ENCODE peak calls at places on chromosomes 1 and 21, in five cellular contexts. M is tibial nerve, J is esophagus squamous epithelium, C is heart right ventricle, Z is GM12878. X is an unnamed sample. For H3K4me1, the result is how much of the 10 kb centered on the place peaks cover.

GRCh38 chr1:168708698-168709406 is 20.2 kb downstream of the DPT start:
- DNase-seq in M (no peak), J (no peak), C (no peak), Z (no peak), X (no peak)

GRCh38 chr1:161260939-161261858 is 2.7 kb downstream of the PCP4L1 start:
- DNase-seq in M (no peak), J (no peak), C (no peak), Z (no peak), X (no peak)

GRCh38 chr1:206687915-206688442 is 3.3 kb downstream of the MAPKAPK2 start:
- DNase-seq in M (no peak), J (no peak), C (no peak), Z (no peak), X (no peak)

GRCh38 chr1:209895709-209896108 is 42.3 kb upstream of the SYT14 start:
- DNase-seq in M (no peak), J (no peak), C (no peak), Z (no peak), X (no peak)

GRCh38 chr1:178417858-178418257 is 78.9 kb downstream of the CLEC20A start:
- DNase-seq in M (no peak), J (no peak), C (no peak), Z (no peak), X (no peak)

GRCh38 chr1:195604287-195604686 is 1004.0 kb downstream of the KCNT2 start:
- DNase-seq in M (no peak), J (no peak), C (no peak), Z (no peak), X (no peak)

GRCh38 chr1:204313675-204314074 is 46.1 kb downstream of the PLEKHA6 start:
- DNase-seq in M (no peak), J (no peak), C (no peak), Z (no peak), X (no peak)

GRCh38 chr1:43882763-43883162 is 50.8 kb upstream of the ARTN start:
- DNase-seq in M (no peak), J (no peak), C (no peak), Z (no peak), X (no peak)

GRCh38 chr1:202642212-202642611 is 68.0 kb downstream of the SYT2 start:
- DNase-seq in M (no peak), J (no peak), C (no peak), Z (no peak), X (no peak)

GRCh38 chr1:17826165-17826488 is 71.0 kb downstream of the ACTL8 start:
- DNase-seq in M (no peak), J (no peak), C (peak), Z (no peak), X (no peak)

GRCh38 chr1:99727575-99728190 is 38.8 kb downstream of the FRRS1 start:
- DNase-seq in M (no peak), J (no peak), C (no peak), Z (no peak), X (no peak)

GRCh38 chr1:93680121-93681094 is 1.2 kb downstream of the BCAR3 start:
- DNase-seq in M (peak), J (peak), C (peak), Z (no peak), X (peak)

GRCh38 chr1:221228594-221228993 is 349.4 kb downstream of the HLX start:
- DNase-seq in M (no peak), J (no peak), C (no peak), Z (no peak), X (no peak)

GRCh38 chr1:67685558-67686271 is 714 bp downstream of the GADD45A start:
- DNase-seq in M (peak), J (peak), C (peak), Z (no peak), X (peak)

GRCh38 chr1:69991644-69992043 is 213.7 kb downstream of the LRRC40 start:
- DNase-seq in M (no peak), J (no peak), C (no peak), Z (no peak), X (no peak)

GRCh38 chr1:184647471-184647870 is 107.2 kb downstream of the EDEM3 start:
- DNase-seq in M (no peak), J (no peak), C (no peak), Z (no peak), X (no peak)

GRCh38 chr1:83931658-83932253 is 67.2 kb downstream of the TTLL7 start:
- DNase-seq in M (no peak), J (no peak), C (no peak), Z (no peak), X (no peak)

GRCh38 chr1:204578867-204579664 is 62.9 kb downstream of the MDM4 start:
- DNase-seq in M (no peak), J (no peak), C (peak), Z (peak), X (no peak)

GRCh38 chr1:217478450-217478849 is 152.4 kb downstream of the GPATCH2 start:
- DNase-seq in M (no peak), J (no peak), C (no peak), Z (no peak), X (no peak)

GRCh38 chr1:5951846-5952410 is 40.3 kb downstream of the NPHP4 start:
- DNase-seq in M (no peak), J (no peak), C (no peak), Z (no peak), X (no peak)

GRCh38 chr1:231420299-231420958 is 1.7 kb downstream of the EGLN1 start:
- DNase-seq in M (no peak), J (no peak), C (no peak), Z (no peak), X (no peak)

GRCh38 chr1:223765719-223766340 is 53.5 kb downstream of the CAPN2 start:
- DNase-seq in M (no peak), J (no peak), C (no peak), Z (no peak), X (no peak)

GRCh38 chr1:155078496-155079209 is at the start of gene EFNA3:
- DNase-seq in M (peak), J (no peak), C (peak), Z (no peak), X (peak)

GRCh38 chr21:44920694-44921604 is at the start of gene ITGB2:
- DNase-seq in M (no peak), J (no peak), C (peak), Z (no peak), X (peak)

GRCh38 chr1:28328228-28328648 is 602 bp upstream of the MED18 start:
- DNase-seq in M (no peak), J (no peak), C (peak), Z (no peak), X (no peak)

GRCh38 chr1:211697356-211697755 is 21.9 kb upstream of the NEK2 start:
- DNase-seq in M (no peak), J (no peak), C (no peak), Z (peak), X (no peak)

GRCh38 chr1:3910049-3910731 is 10.1 kb upstream of the C1orf174 start:
- DNase-seq in M (no peak), J (no peak), C (no peak), Z (no peak), X (no peak)

GRCh38 chr1:92820024-92820423 is 11.8 kb upstream of the RPL5 start:
- DNase-seq in M (no peak), J (no peak), C (no peak), Z (no peak), X (no peak)

GRCh38 chr21:14582934-14583628 is 37.0 kb upstream of the SAMSN1 start:
- DNase-seq in M (no peak), J (no peak), C (no peak), Z (no peak), X (no peak)

GRCh38 chr1:111441573-111442192 is 7.4 kb downstream of the WDR77 start:
- DNase-seq in M (no peak), J (no peak), C (no peak), Z (no peak), X (peak)

DNA sequence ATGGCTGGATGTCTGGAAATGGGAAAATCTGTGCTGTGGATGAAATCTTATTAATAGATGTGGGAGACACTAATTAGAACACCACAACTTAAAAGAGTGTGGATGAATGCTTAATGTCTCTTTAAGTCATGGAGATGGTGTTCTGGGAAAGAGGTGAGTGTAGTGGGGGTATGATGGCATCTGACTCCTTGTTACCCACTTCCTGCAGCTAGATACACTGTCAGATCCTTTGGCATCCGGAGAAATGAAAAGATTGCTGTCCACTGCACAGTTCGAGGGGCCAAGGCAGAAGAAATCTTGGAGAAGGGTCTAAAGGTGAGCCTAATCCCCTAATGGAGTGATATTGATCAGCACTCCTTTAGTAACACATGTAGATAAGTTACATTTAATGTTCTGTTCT is 2.0 kb downstream of the RPL11 start:
- DNase-seq in M (no peak), J (no peak), C (no peak), Z (no peak), X (no peak)
- H3K4me3 ChIP-seq in M (no peak), J (peak), C (no peak), Z (peak), X (no peak)

GRCh38 chr1:41362357-41362721 is 1.1 kb downstream of the FOXO6 start:
- DNase-seq in M (no peak), J (no peak), C (no peak), Z (no peak), X (no peak)

GRCh38 chr1:41361028-41361494 is at the start of gene FOXO6:
- DNase-seq in M (peak), J (peak), C (peak), Z (peak), X (peak)

GRCh38 chr1:41359211-41360073 is 1.8 kb upstream of the FOXO6 start:
- DNase-seq in M (no peak), J (no peak), C (no peak), Z (no peak), X (no peak)

GRCh38 chr1:41361495-41362356 is 492 bp downstream of the FOXO6 start:
- DNase-seq in M (no peak), J (no peak), C (no peak), Z (no peak), X (no peak)

DNA sequence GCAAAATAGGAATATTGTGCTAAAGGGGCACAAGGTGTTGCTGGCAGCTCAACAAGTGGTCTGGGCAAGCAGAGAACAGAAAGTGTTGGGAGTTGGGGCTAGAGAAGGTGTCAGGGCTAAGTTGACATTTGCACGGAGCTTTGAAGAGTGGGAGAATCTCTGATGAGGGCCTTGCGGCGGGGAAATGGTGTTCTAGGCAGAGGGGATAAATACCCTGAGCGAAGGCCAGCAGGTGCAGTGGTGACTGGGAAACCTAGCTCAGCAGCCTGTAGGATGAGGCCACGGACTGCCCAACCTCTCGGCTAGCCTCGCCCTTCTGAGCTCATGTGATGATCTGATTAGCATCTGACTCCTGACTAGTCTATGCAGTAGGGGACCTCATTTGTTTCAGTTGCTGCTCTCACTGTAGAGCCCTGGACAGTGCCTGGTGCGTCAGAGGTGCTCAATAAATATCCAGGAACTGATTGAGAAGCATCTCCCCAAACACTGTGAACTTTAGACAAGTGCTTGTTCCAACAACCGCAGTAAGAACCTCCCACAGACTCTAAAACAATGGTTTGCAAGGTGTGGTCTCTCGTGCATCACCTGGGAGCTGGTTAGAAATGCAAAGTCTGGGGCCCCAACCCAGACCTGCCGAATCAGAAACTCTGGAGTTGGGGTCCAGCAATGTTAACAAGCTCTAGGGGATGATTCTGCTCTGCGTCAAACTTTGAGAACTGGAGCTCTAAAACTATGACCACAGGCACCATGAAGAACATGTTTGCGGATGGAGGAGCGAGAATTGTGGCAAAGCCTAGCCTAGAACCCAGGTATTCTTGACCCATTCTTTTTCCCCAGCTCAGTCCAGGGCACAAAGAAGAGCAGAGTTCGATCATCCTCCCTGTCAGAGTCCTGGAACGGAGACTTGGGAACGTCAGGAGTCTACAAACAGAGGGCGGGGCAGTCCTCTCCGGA is 883 bp upstream of the FOXO6 start:
- DNase-seq in M (no peak), J (no peak), C (no peak), Z (no peak), X (no peak)
- H3K4me1 ChIP-seq in M (under half), J (half or more), C (half or more), Z (under half), X (under half)

DNA sequence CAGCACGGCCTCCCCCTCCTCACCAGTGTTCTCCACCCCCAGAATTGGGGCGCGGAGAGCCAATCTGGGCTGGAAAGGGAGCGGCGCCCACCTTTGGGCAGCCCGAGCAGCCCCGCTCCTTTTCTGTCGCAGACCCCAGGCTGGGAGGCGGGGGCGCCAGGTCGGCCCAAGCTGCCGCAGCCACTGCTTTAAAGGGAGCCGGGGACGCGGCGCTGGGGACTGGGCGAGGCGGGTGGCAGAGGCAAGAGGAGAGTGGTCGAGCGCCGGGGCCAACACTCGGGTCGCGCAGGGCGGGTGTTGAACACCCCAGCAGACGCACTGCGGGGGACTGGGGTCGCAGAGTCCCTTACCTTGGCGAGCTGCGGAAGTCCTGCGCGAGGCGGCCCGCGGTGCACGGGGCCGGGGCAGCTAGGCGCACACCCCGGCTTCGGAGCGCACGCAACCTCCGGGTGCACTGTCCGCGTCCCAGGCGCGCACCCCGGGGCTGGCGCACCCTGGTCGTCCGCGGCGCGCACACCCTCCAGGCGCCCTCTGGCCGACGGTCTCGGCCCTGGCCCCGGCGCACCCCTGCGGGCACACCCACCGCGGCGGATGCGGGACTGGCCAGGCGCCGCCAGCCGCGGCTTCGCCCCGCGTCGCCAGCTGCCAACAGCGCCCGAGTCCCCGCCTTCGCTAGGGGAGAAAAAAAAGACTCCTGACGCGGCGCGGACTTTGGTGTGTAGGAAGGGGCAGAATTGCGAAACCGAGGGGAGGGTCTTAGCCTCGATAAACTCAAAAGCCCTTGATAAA is at the start of gene KANK4:
- DNase-seq in M (no peak), J (no peak), C (no peak), Z (no peak), X (no peak)
- H3K4me3 ChIP-seq in M (peak), J (peak), C (peak), Z (no peak), X (no peak)

DNA sequence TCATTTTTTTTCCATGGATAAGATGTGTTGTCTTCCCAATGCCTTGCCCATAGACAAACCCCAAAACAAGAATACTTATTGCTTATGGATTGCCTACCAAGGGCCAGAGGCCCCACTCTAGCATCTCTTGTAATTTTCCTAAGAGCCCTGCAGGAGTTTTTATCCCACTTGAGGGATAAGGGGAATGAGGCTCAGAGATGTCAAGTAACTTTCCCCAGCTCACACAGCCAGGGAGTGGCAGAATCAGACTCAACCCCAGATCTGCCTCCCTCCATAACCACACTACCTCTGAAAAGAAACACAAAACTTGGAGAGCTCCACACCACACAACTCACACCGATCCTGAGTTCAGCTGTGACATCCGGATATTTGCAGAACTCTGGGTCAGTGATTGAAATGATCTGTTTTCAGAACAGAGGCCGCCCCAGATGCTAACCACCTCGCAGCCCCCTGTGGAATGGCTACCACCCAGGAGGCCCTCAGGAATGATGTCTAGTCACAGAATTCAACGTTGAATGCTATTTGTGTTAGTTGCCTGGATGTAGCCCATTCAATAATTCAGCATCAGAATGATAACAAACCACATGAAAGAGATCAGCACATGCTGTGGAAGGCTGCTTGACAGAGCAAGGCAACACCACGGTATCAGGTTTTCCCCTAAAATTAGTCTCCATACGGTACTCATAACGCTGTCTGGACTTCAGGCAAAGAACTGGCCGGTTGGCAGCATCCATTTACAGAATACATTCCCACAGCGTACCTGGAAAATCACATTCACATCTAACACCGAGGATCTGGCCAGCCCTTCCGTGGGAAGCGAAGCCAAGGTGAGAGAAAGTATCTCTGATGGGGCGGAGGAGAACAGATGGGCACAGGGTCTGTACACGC is 231.9 kb downstream of the TOMM20 start:
- DNase-seq in M (no peak), J (no peak), C (no peak), Z (no peak), X (no peak)
- H3K4me1 ChIP-seq in M (under half), J (under half), C (half or more), Z (under half), X (under half)

GRCh38 chr1:234722904-234723588 is 113.1 kb upstream of the IRF2BP2 start:
- DNase-seq in M (peak), J (peak), C (peak), Z (no peak), X (peak)

GRCh38 chr1:234724517-234725176 is 114.7 kb upstream of the IRF2BP2 start:
- DNase-seq in M (peak), J (no peak), C (peak), Z (no peak), X (no peak)

GRCh38 chr1:234727018-234727757 is 117.2 kb upstream of the IRF2BP2 start:
- DNase-seq in M (no peak), J (no peak), C (no peak), Z (peak), X (no peak)

GRCh38 chr1:234726359-234726836 is 116.4 kb upstream of the IRF2BP2 start:
- DNase-seq in M (no peak), J (no peak), C (no peak), Z (no peak), X (no peak)

GRCh38 chr1:234725177-234726132 is 115.5 kb upstream of the IRF2BP2 start:
- DNase-seq in M (no peak), J (no peak), C (peak), Z (no peak), X (peak)
- H3K4me3 ChIP-seq in M (peak), J (no peak), C (peak), Z (no peak), X (peak)

DNA sequence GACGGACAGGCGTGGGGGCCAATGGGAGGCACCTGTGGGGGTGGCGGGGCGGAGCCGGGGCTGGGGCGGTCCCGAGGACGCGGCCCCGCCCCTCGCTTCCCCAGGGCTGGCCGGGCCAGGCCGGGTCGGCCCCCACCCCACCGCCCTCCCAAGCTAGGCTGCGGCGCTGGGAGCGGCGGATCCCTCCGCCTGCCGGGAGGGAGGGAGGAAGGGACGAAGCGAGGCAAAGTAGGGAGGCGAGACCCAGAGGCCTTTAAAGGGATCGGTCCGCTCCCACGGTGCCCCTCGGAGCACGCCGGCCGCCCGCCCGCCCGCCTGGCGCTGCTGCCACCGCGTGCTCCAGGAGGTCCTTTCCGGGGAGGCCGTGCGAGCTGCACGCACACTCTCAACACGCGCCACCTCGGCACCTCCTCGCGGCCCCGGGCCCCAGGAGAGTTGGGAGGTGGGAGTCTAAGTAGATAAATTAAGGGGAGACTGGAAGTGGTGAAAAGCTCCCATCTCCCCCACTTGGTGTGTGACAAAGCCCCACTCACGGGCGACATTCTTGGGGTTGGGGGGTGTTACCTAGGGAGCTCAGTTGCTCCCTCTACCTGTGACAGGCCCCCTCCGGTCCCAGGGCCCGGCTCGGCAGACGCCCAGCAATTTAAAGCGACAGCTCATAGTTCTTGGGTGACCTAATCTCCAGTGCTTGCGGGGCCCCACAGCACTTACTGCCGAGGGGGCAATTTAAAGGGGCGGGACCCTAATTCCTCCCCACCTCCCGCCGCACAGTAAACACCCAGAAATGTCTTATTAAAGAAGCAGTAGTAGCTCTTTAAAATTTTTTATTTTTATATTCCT is 492 bp upstream of the MEF2D start:
- DNase-seq in M (peak), J (peak), C (peak), Z (no peak), X (peak)
- H3K4me1 ChIP-seq in M (half or more), J (half or more), C (half or more), Z (half or more), X (half or more)